ENCODE peak calls at places on chromosomes 12 and 14, in nine cellular contexts. U is stimulated activated CD4-positive, alpha-beta T cell treated with anti-CD3 and anti-CD28 coated beads, Interleukin-12 subunit alpha, Interleukin-12 subunit beta, amount 100 ng/mL, for 24 hours; K is NCI-H748 treated with DMSO at 0.1 percent for 48 hours; E is AG08395; N is left lobe of liver; M is heart left ventricle; R is amniotic stem cell; C is stromal cell of bone marrow; V is PC-9. Q is an unnamed sample.

GRCh38 chr12:26726956-26727355 is 106.0 kb downstream of the ITPR2 start:
- DNase-seq in U (no peak), K (no peak), E (no peak), N (no peak), M (no peak), R (no peak), C (no peak), V (no peak), Q (no peak)

GRCh38 chr14:59425322-59425945 is 39.7 kb downstream of the GPR135 start:
- DNase-seq in U (no peak), K (no peak), E (peak; percentile 49), N (no peak), M (peak; percentile 70), R (no peak), C (no peak), V (no peak), Q (no peak)

GRCh38 chr12:14776236-14776959 is 26.9 kb downstream of the WBP11 start:
- DNase-seq in U (no peak), K (no peak), E (no peak), N (no peak), M (no peak), R (no peak), C (no peak), V (peak; percentile 49), Q (no peak)

GRCh38 chr14:36227802-36228201 is 51.3 kb upstream of the PTCSC3 start:
- DNase-seq in U (no peak), K (no peak), E (no peak), N (no peak), M (no peak), R (no peak), C (no peak), V (peak; percentile 43), Q (no peak)

GRCh38 chr14:81550001-81550642 is 16.5 kb upstream of the SEL1L start:
- DNase-seq in U (no peak), K (no peak), E (no peak), N (no peak), M (no peak), R (no peak), C (no peak), V (no peak), Q (no peak)

GRCh38 chr12:13982010-13982409 is 608 bp upstream of the GRIN2B start:
- DNase-seq in U (no peak), K (no peak), E (no peak), N (no peak), M (no peak), R (no peak), C (no peak), V (no peak), Q (no peak)

GRCh38 chr12:2520722-2521246 is 274.0 kb upstream of the FKBP4 start:
- DNase-seq in U (no peak), K (no peak), E (no peak), N (no peak), M (no peak), R (no peak), C (no peak), V (no peak), Q (no peak)

GRCh38 chr12:130571734-130572133 is 144.4 kb downstream of the RIMBP2 start:
- DNase-seq in U (no peak), K (no peak), E (no peak), N (no peak), M (no peak), R (no peak), C (no peak), V (no peak), Q (no peak)

GRCh38 chr14:52325126-52325525 is 11.0 kb downstream of the PTGER2 start:
- DNase-seq in U (no peak), K (no peak), E (no peak), N (no peak), M (no peak), R (peak; percentile 24), C (no peak), V (no peak), Q (no peak)

GRCh38 chr12:93101367-93101766 is 172.3 kb upstream of the EEA1 start:
- DNase-seq in U (no peak), K (no peak), E (no peak), N (no peak), M (no peak), R (no peak), C (no peak), V (no peak), Q (no peak)

GRCh38 chr12:107600596-107601144 is 84.9 kb upstream of the PWP1 start:
- DNase-seq in U (no peak), K (no peak), E (no peak), N (no peak), M (no peak), R (no peak), C (no peak), V (no peak), Q (no peak)

GRCh38 chr12:98725481-98726247 is 80.6 kb downstream of the APAF1 start:
- DNase-seq in U (peak; percentile 48), K (peak; percentile 38), E (peak; percentile 83), N (no peak), M (no peak), R (peak; percentile 50), C (peak; percentile 63), V (no peak), Q (no peak)

GRCh38 chr12:55934343-55934742 is 3.4 kb downstream of the DGKA start:
- DNase-seq in U (no peak), K (no peak), E (no peak), N (no peak), M (no peak), R (no peak), C (peak; percentile 30), V (no peak), Q (no peak)

GRCh38 chr12:46916796-46917419 is 91.1 kb upstream of the SLC38A4 start:
- DNase-seq in U (no peak), K (no peak), E (no peak), N (no peak), M (no peak), R (no peak), C (peak; percentile 21), V (no peak), Q (no peak)

GRCh38 chr12:57518920-57519757 is 1.2 kb downstream of the DDIT3 start:
- DNase-seq in U (no peak), K (no peak), E (no peak), N (peak; percentile 66), M (peak; percentile 71), R (no peak), C (peak; percentile 10), V (peak; percentile 61), Q (no peak)

GRCh38 chr12:119835068-119835467 is 42.1 kb downstream of the CIT start:
- DNase-seq in U (no peak), K (no peak), E (no peak), N (no peak), M (no peak), R (no peak), C (no peak), V (no peak), Q (no peak)

GRCh38 chr14:73802431-73803188 is 49.0 kb upstream of the PTGR2 start:
- DNase-seq in U (no peak), K (no peak), E (no peak), N (no peak), M (no peak), R (no peak), C (no peak), V (no peak), Q (no peak)

GRCh38 chr12:27864521-27864920 is 84.5 kb upstream of the MANSC4 start:
- DNase-seq in U (no peak), K (no peak), E (no peak), N (no peak), M (no peak), R (no peak), C (no peak), V (no peak), Q (peak; percentile 1)

GRCh38 chr12:100566887-100567637 is 6.4 kb upstream of the GAS2L3 start:
- DNase-seq in U (no peak), K (no peak), E (no peak), N (no peak), M (peak; percentile 53), R (no peak), C (no peak), V (no peak), Q (no peak)

GRCh38 chr12:25313591-25313990 is 62.9 kb upstream of the KRAS start:
- DNase-seq in U (no peak), K (no peak), E (no peak), N (no peak), M (no peak), R (no peak), C (peak; percentile 46), V (no peak), Q (no peak)

GRCh38 chr12:89289720-89290119 is 62.6 kb downstream of the DUSP6 start:
- DNase-seq in U (no peak), K (no peak), E (no peak), N (no peak), M (no peak), R (no peak), C (no peak), V (no peak), Q (no peak)

GRCh38 chr12:67889935-67890334 is 99.3 kb upstream of the IFNG-AS1 start:
- DNase-seq in U (no peak), K (no peak), E (no peak), N (no peak), M (no peak), R (no peak), C (no peak), V (no peak), Q (no peak)

GRCh38 chr14:32013083-32013482 is 64.0 kb upstream of the ARHGAP5 start:
- DNase-seq in U (no peak), K (no peak), E (no peak), N (no peak), M (no peak), R (no peak), C (no peak), V (no peak), Q (no peak)

GRCh38 chr12:124837958-124838803 is 25.5 kb downstream of the SCARB1 start:
- DNase-seq in U (no peak), K (peak; percentile 11), E (peak; percentile 93), N (peak; percentile 95), M (peak; percentile 88), R (peak; percentile 86), C (peak; percentile 93), V (peak; percentile 97), Q (peak; percentile 83)

GRCh38 chr14:99273025-99273723 is 1.2 kb upstream of the BCL11B start:
- DNase-seq in U (peak; percentile 73), K (peak; percentile 61), E (no peak), N (no peak), M (no peak), R (no peak), C (no peak), V (no peak), Q (no peak)

GRCh38 chr12:115440438-115440837 is 756.5 kb upstream of the TBX3 start:
- DNase-seq in U (no peak), K (no peak), E (peak; percentile 82), N (no peak), M (peak; percentile 58), R (peak; percentile 26), C (peak; percentile 17), V (no peak), Q (no peak)

GRCh38 chr14:33839193-33840076 is 111.4 kb downstream of the EGLN3 start:
- DNase-seq in U (peak; percentile 25), K (peak; percentile 46), E (peak; percentile 70), N (peak; percentile 51), M (peak; percentile 53), R (peak; percentile 38), C (peak; percentile 25), V (no peak), Q (no peak)

GRCh38 chr14:74400328-74400727 is 25.7 kb downstream of the SYNDIG1L start:
- DNase-seq in U (no peak), K (no peak), E (peak; percentile 32), N (no peak), M (no peak), R (no peak), C (no peak), V (no peak), Q (no peak)

GRCh38 chr14:44898547-44898946 is 63.2 kb downstream of the KLHL28 start:
- DNase-seq in U (no peak), K (no peak), E (no peak), N (no peak), M (no peak), R (peak; percentile 1), C (no peak), V (no peak), Q (no peak)

GRCh38 chr14:31930070-31930469 is 147.0 kb upstream of the ARHGAP5 start:
- DNase-seq in U (no peak), K (no peak), E (no peak), N (no peak), M (no peak), R (no peak), C (no peak), V (no peak), Q (no peak)

GRCh38 chr14:99671230-99672224 is 12.6 kb upstream of the CYP46A1 start:
- DNase-seq in U (no peak), K (no peak), E (no peak), N (peak; percentile 67), M (no peak), R (no peak), C (no peak), V (no peak), Q (no peak)